ENCODE peak calls at places on chromosomes 2 and 18, in nine cellular contexts. One of them, this sample, is unnamed.

GRCh38 chr2:232375164-232375563 is 3.4 kb upstream of the ALPP start:
- DNase-seq in nucleus accumbens: no peak
- DNase-seq in activated naive CD8-positive, alpha-beta T cell treated with anti-CD3 and anti-CD28 coated beads, Interleukin-2, amount 50 U/mL, for 24 hours: no peak
- DNase-seq in endodermal cell: no peak
- DNase-seq in central memory CD4-positive, alpha-beta T cell: no peak
- DNase-seq in EL: no peak
- DNase-seq in stimulated activated CD8-positive, alpha-beta memory T cell treated with anti-CD3 and anti-CD28 coated beads, Interleukin-15, amount 100 ng/mL, for 24 hours: no peak
- DNase-seq in pons: no peak
- DNase-seq in RWPE1: no peak
- DNase-seq in this sample: no peak

GRCh38 chr2:237966250-237966564 is 607 bp upstream of the UBE2F start:
- DNase-seq in nucleus accumbens: no peak
- DNase-seq in activated naive CD8-positive, alpha-beta T cell treated with anti-CD3 and anti-CD28 coated beads, Interleukin-2, amount 50 U/mL, for 24 hours: no peak
- DNase-seq in endodermal cell: no peak
- DNase-seq in central memory CD4-positive, alpha-beta T cell: no peak
- DNase-seq in EL: no peak
- DNase-seq in stimulated activated CD8-positive, alpha-beta memory T cell treated with anti-CD3 and anti-CD28 coated beads, Interleukin-15, amount 100 ng/mL, for 24 hours: no peak
- DNase-seq in pons: no peak
- DNase-seq in RWPE1: no peak
- DNase-seq in this sample: no peak

GRCh38 chr2:43276962-43277383 is 50.6 kb upstream of the ZFP36L2 start:
- DNase-seq in nucleus accumbens: no peak
- DNase-seq in activated naive CD8-positive, alpha-beta T cell treated with anti-CD3 and anti-CD28 coated beads, Interleukin-2, amount 50 U/mL, for 24 hours: no peak
- DNase-seq in endodermal cell: peak
- DNase-seq in central memory CD4-positive, alpha-beta T cell: no peak
- DNase-seq in EL: peak
- DNase-seq in stimulated activated CD8-positive, alpha-beta memory T cell treated with anti-CD3 and anti-CD28 coated beads, Interleukin-15, amount 100 ng/mL, for 24 hours: no peak
- DNase-seq in pons: peak
- DNase-seq in RWPE1: no peak
- DNase-seq in this sample: no peak

GRCh38 chr18:60684843-60685513 is 312.4 kb upstream of the MC4R start:
- DNase-seq in nucleus accumbens: no peak
- DNase-seq in activated naive CD8-positive, alpha-beta T cell treated with anti-CD3 and anti-CD28 coated beads, Interleukin-2, amount 50 U/mL, for 24 hours: no peak
- DNase-seq in endodermal cell: no peak
- DNase-seq in central memory CD4-positive, alpha-beta T cell: no peak
- DNase-seq in EL: peak
- DNase-seq in stimulated activated CD8-positive, alpha-beta memory T cell treated with anti-CD3 and anti-CD28 coated beads, Interleukin-15, amount 100 ng/mL, for 24 hours: no peak
- DNase-seq in pons: peak
- DNase-seq in RWPE1: no peak
- DNase-seq in this sample: no peak

GRCh38 chr2:44931177-44931795 is 10.2 kb upstream of the SIX3 start:
- DNase-seq in nucleus accumbens: no peak
- DNase-seq in activated naive CD8-positive, alpha-beta T cell treated with anti-CD3 and anti-CD28 coated beads, Interleukin-2, amount 50 U/mL, for 24 hours: no peak
- DNase-seq in endodermal cell: peak
- DNase-seq in central memory CD4-positive, alpha-beta T cell: no peak
- DNase-seq in EL: no peak
- DNase-seq in stimulated activated CD8-positive, alpha-beta memory T cell treated with anti-CD3 and anti-CD28 coated beads, Interleukin-15, amount 100 ng/mL, for 24 hours: no peak
- DNase-seq in pons: no peak
- DNase-seq in RWPE1: no peak
- DNase-seq in this sample: no peak

GRCh38 chr2:221467610-221468009 is 104.5 kb downstream of the EPHA4 start:
- DNase-seq in nucleus accumbens: no peak
- DNase-seq in activated naive CD8-positive, alpha-beta T cell treated with anti-CD3 and anti-CD28 coated beads, Interleukin-2, amount 50 U/mL, for 24 hours: no peak
- DNase-seq in endodermal cell: no peak
- DNase-seq in central memory CD4-positive, alpha-beta T cell: no peak
- DNase-seq in EL: no peak
- DNase-seq in stimulated activated CD8-positive, alpha-beta memory T cell treated with anti-CD3 and anti-CD28 coated beads, Interleukin-15, amount 100 ng/mL, for 24 hours: no peak
- DNase-seq in pons: peak
- DNase-seq in RWPE1: no peak
- DNase-seq in this sample: no peak

GRCh38 chr2:158232476-158232875 is 130.8 kb downstream of the UPP2 start:
- DNase-seq in nucleus accumbens: no peak
- DNase-seq in activated naive CD8-positive, alpha-beta T cell treated with anti-CD3 and anti-CD28 coated beads, Interleukin-2, amount 50 U/mL, for 24 hours: no peak
- DNase-seq in endodermal cell: no peak
- DNase-seq in central memory CD4-positive, alpha-beta T cell: no peak
- DNase-seq in EL: peak
- DNase-seq in stimulated activated CD8-positive, alpha-beta memory T cell treated with anti-CD3 and anti-CD28 coated beads, Interleukin-15, amount 100 ng/mL, for 24 hours: no peak
- DNase-seq in pons: no peak
- DNase-seq in RWPE1: peak
- DNase-seq in this sample: no peak

GRCh38 chr2:119827866-119828507 is 68.3 kb downstream of the PTPN4 start:
- DNase-seq in nucleus accumbens: no peak
- DNase-seq in activated naive CD8-positive, alpha-beta T cell treated with anti-CD3 and anti-CD28 coated beads, Interleukin-2, amount 50 U/mL, for 24 hours: no peak
- DNase-seq in endodermal cell: no peak
- DNase-seq in central memory CD4-positive, alpha-beta T cell: no peak
- DNase-seq in EL: peak
- DNase-seq in stimulated activated CD8-positive, alpha-beta memory T cell treated with anti-CD3 and anti-CD28 coated beads, Interleukin-15, amount 100 ng/mL, for 24 hours: no peak
- DNase-seq in pons: no peak
- DNase-seq in RWPE1: no peak
- DNase-seq in this sample: no peak